ENCODE peak calls at places on chromosomes 13 and 19, in ten cellular contexts. E, L, U, T, Y, O, C, Z, Q and V are unnamed samples.

GRCh38 chr19:4534836-4535658 is at the start of gene PLIN5:
- DNase-seq in E (peak; percentile 95), L (peak; percentile 97), U (peak; percentile 87), T (peak; percentile 84), Y (peak; percentile 95), O (peak; percentile 83), C (peak; percentile 70), Z (no peak), Q (no peak), V (no peak)

GRCh38 chr13:74070065-74070464 is 64.1 kb downstream of the KLF12 start:
- DNase-seq in E (no peak), L (no peak), U (no peak), T (no peak), Y (no peak), O (no peak), C (no peak), Z (no peak), Q (no peak), V (peak; percentile 11)

GRCh38 chr19:35044317-35045117 is 3.0 kb downstream of the HPN start:
- DNase-seq in E (peak; percentile 75), L (peak; percentile 93), U (peak; percentile 49), T (peak; percentile 62), Y (peak; percentile 60), O (peak; percentile 67), C (no peak), Z (no peak), Q (no peak), V (peak; percentile 38)

GRCh38 chr19:33241091-33241529 is 15.5 kb upstream of the SLC7A10 start:
- DNase-seq in E (no peak), L (no peak), U (no peak), T (no peak), Y (no peak), O (no peak), C (peak; percentile 77), Z (no peak), Q (no peak), V (no peak)

GRCh38 chr13:108026671-108027410 is 188.5 kb downstream of the LIG4 start:
- DNase-seq in E (no peak), L (no peak), U (no peak), T (no peak), Y (no peak), O (no peak), C (no peak), Z (no peak), Q (no peak), V (no peak)

GRCh38 chr13:101554420-101555125 is 102.1 kb downstream of the ITGBL1 start:
- DNase-seq in E (no peak), L (no peak), U (no peak), T (no peak), Y (no peak), O (no peak), C (no peak), Z (no peak), Q (no peak), V (no peak)

GRCh38 chr19:36418287-36419001 is at the start of gene ZFP82:
- DNase-seq in E (peak; percentile 91), L (peak; percentile 95), U (peak; percentile 93), T (peak; percentile 73), Y (peak; percentile 95), O (peak; percentile 90), C (peak; percentile 71), Z (peak; percentile 27), Q (peak; percentile 60), V (peak; percentile 57)

GRCh38 chr19:317710-318508 is 26.7 kb downstream of the MIER2 start:
- DNase-seq in E (no peak), L (no peak), U (no peak), T (no peak), Y (no peak), O (no peak), C (no peak), Z (no peak), Q (no peak), V (no peak)

GRCh38 chr19:45881082-45881908 is 4.6 kb downstream of the IRF2BP1 start:
- DNase-seq in E (no peak), L (peak; percentile 56), U (no peak), T (no peak), Y (no peak), O (no peak), C (no peak), Z (no peak), Q (no peak), V (no peak)

GRCh38 chr13:24032252-24032651 is 128.3 kb upstream of the SPATA13 start:
- DNase-seq in E (no peak), L (no peak), U (no peak), T (no peak), Y (no peak), O (no peak), C (no peak), Z (peak; percentile 65), Q (no peak), V (no peak)

GRCh38 chr13:113155201-113155600 is 3.2 kb upstream of the PROZ start:
- DNase-seq in E (peak; percentile 20), L (peak; percentile 41), U (no peak), T (no peak), Y (no peak), O (no peak), C (no peak), Z (no peak), Q (no peak), V (no peak)

DNA sequence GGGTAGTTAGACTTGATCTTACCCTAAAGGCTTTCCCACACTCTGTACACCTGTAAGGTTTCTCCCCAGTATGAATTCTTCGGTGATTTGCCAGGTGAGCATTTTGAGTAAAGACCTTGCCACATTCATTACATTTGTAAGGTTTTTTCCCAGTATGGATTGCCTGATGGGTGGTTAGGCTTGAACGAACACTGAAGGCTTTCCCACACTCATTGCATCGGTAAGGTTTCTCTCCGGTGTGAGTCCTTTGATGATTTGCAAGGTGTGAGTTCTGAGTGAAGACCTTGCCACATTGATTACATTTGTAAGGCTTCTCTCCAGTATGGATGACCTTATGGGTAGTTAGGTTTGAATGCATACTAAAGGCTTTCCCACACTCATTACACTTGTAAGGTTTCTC is 23.7 kb downstream of the ERVV-2 start:
- DNase-seq in E (no peak), L (no peak), U (no peak), T (no peak), Y (no peak), O (no peak), C (no peak), Z (no peak), Q (no peak), V (no peak)
- H3K9me3 ChIP-seq in E (peaks cover 34% of the 10 kb centered on the region), L (peaks cover 83% of the 10 kb centered on the region), U (peaks cover 6% of the 10 kb centered on the region), T (peaks cover 88% of the 10 kb centered on the region), Y (peaks cover 41% of the 10 kb centered on the region), O (no peaks in the 10 kb centered on the region), C (peaks cover 83% of the 10 kb centered on the region), Z (peaks cover 71% of the 10 kb centered on the region), Q (peaks cover 25% of the 10 kb centered on the region), V (peaks cover 52% of the 10 kb centered on the region)

DNA sequence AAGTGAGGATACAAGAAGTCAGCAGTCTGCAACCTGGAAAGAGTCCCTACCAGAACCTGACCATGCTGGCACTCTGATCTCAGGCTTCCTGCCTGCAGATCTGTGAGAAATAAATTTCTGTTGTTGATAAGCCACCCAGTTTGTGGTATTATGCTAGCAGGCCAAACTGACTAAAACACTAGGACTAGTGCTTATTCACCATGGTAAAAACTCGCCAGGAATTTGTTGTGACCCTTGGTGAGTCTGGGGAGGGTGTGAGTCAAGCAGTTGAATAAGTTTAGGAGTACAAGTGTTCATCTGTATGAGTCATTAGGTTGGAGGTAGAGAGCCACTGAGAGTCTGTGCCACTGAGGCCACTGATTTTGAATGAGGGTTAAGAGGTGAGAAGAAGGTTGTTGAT is 3.6 kb downstream of the ZIK1 start:
- DNase-seq in E (no peak), L (no peak), U (no peak), T (no peak), Y (no peak), O (no peak), C (no peak), Z (peak; percentile 15), Q (no peak), V (no peak)
- H3K9me3 ChIP-seq in E (peaks cover 45% of the 10 kb centered on the region), L (peaks cover 86% of the 10 kb centered on the region), U (no peaks in the 10 kb centered on the region), T (peaks cover 42% of the 10 kb centered on the region), Y (peaks cover 50% of the 10 kb centered on the region), O (no peaks in the 10 kb centered on the region), C (peaks cover 68% of the 10 kb centered on the region), Z (peaks cover 77% of the 10 kb centered on the region), Q (peaks cover 32% of the 10 kb centered on the region), V (peaks cover 24% of the 10 kb centered on the region)

DNA sequence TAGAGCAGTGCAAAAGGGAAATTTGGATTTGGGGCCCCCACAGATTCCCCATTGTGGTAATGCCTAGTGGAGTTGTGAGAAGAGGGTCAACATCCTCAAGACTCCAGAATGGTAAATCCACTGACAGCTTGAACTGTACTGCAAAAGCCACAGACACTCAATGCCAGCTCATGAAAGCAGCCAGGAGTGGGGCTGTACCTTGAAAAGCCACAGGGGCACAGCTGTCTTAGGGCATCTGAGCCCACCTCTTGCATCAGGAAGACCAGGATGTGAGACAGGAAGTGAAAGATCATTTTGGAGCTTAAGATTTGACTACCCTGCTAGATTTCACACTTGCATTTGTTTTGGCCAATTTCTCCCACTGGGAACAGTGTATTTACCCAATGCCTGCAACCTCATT is 1548.9 kb upstream of the PCDH20 start:
- DNase-seq in E (no peak), L (no peak), U (no peak), T (no peak), Y (no peak), O (no peak), C (no peak), Z (no peak), Q (no peak), V (no peak)
- H3K9me3 ChIP-seq in E (no peaks in the 10 kb centered on the region), L (peaks cover 21% of the 10 kb centered on the region), U (no peaks in the 10 kb centered on the region), T (peaks cover 3% of the 10 kb centered on the region), Y (no peaks in the 10 kb centered on the region), O (no peaks in the 10 kb centered on the region), C (no peaks in the 10 kb centered on the region), Z (no peaks in the 10 kb centered on the region), Q (no peaks in the 10 kb centered on the region), V (no peaks in the 10 kb centered on the region)

GRCh38 chr13:26342898-26343297 is 89.0 kb downstream of the CDK8 start:
- DNase-seq in E (no peak), L (no peak), U (no peak), T (no peak), Y (no peak), O (no peak), C (no peak), Z (no peak), Q (no peak), V (no peak)

GRCh38 chr13:26343816-26344215 is 89.9 kb downstream of the CDK8 start:
- DNase-seq in E (no peak), L (no peak), U (no peak), T (no peak), Y (no peak), O (no peak), C (no peak), Z (no peak), Q (no peak), V (no peak)

GRCh38 chr13:26340812-26341211 is 86.9 kb downstream of the CDK8 start:
- DNase-seq in E (no peak), L (no peak), U (no peak), T (no peak), Y (no peak), O (no peak), C (no peak), Z (no peak), Q (no peak), V (no peak)

GRCh38 chr13:26348966-26349365 is 95.0 kb downstream of the CDK8 start:
- DNase-seq in E (no peak), L (no peak), U (no peak), T (no peak), Y (no peak), O (no peak), C (no peak), Z (no peak), Q (no peak), V (no peak)

DNA sequence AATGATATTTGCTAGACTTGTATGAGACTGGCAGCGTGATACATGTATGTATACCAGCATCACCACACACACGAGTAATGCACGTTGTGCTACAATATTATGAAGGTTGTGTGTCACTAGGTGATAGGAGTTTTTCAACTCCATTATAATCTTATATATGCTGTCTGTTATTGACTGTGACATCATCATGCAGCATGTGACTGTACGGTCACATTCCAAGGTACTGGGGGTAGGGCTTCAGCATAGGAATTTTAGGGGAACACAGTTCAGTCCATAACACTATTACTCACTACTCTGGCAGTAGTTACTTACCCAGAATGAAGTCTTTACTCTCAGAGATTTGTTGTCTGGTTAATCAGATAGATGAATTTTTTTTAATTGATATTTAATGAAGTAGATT is 91.1 kb downstream of the CDK8 start:
- DNase-seq in E (no peak), L (no peak), U (no peak), T (no peak), Y (no peak), O (no peak), C (no peak), Z (no peak), Q (no peak), V (no peak)
- H3K9me3 ChIP-seq in E (no peaks in the 10 kb centered on the region), L (no peaks in the 10 kb centered on the region), U (no peaks in the 10 kb centered on the region), T (no peaks in the 10 kb centered on the region), Y (no peaks in the 10 kb centered on the region), O (no peaks in the 10 kb centered on the region), C (no peaks in the 10 kb centered on the region), Z (no peaks in the 10 kb centered on the region), Q (no peaks in the 10 kb centered on the region), V (no peaks in the 10 kb centered on the region)